ENCODE peak calls at places on chromosomes 5 and 9, in seven cellular contexts. O is H1, H is SK-N-SH, V is K562, U is HCT116, E is HepG2, T is GM12878. K is an unnamed sample.
A peak's percentile ranks its signal among the peaks of the same experiment; 100 is the strongest.

GRCh38 chr5:157546456-157547100 is 29.0 kb downstream of the ADAM19 start:
- DNase-seq in V (no peak), U (no peak), H (no peak), E (no peak), T (no peak), O (no peak), K (no peak)

GRCh38 chr5:57700072-57700471 is 217.5 kb upstream of the ACTBL2 start:
- DNase-seq in O (no peak), V (no peak), E (no peak), H (no peak), U (no peak), T (no peak), K (no peak)

GRCh38 chr5:135034963-135035677 is 1.1 kb upstream of the PITX1 start:
- DNase-seq in O (no peak), T (no peak), V (peak; percentile 21), H (no peak), E (no peak), U (no peak), K (peak; percentile 51)

GRCh38 chr5:148209151-148209550 is 6.3 kb downstream of the SPINK6 start:
- DNase-seq in U (no peak), O (no peak), E (peak; percentile 1), V (no peak), T (no peak), H (no peak), K (no peak)

GRCh38 chr5:5198111-5198510 is 58.0 kb downstream of the ADAMTS16 start:
- DNase-seq in T (no peak), E (no peak), O (no peak), H (no peak), V (no peak), U (no peak), K (no peak)

GRCh38 chr9:98998441-98999151 is 54.9 kb downstream of the COL15A1 start:
- DNase-seq in U (peak; percentile 54), V (peak; percentile 85), T (no peak), O (peak; percentile 97), E (peak; percentile 20), H (peak; percentile 87), K (peak; percentile 59)

GRCh38 chr5:179797741-179798140 is 4.0 kb downstream of the LTC4S start:
- DNase-seq in T (no peak), V (no peak), H (no peak), E (no peak), U (no peak), O (no peak), K (no peak)

GRCh38 chr5:39461007-39461682 is 36.4 kb upstream of the DAB2 start:
- DNase-seq in V (no peak), E (no peak), O (no peak), T (peak; percentile 9), U (no peak), H (no peak), K (no peak)

GRCh38 chr9:136551401-136552116 is 5.7 kb upstream of the NOTCH1 start:
- DNase-seq in H (no peak), T (no peak), V (peak; percentile 55), E (no peak), U (no peak), O (peak; percentile 74), K (peak; percentile 81)

GRCh38 chr9:4691794-4692193 is 12.4 kb downstream of the CDC37L1 start:
- DNase-seq in E (no peak), H (no peak), V (no peak), O (no peak), U (no peak), T (no peak), K (no peak)

GRCh38 chr5:145990077-145990653 is 53.8 kb downstream of the SH3RF2 start:
- DNase-seq in U (no peak), H (no peak), E (no peak), T (no peak), O (no peak), V (no peak), K (no peak)

GRCh38 chr9:100216178-100216787 is 117.2 kb downstream of the INVS start:
- DNase-seq in O (peak; percentile 87), V (peak; percentile 84), T (peak; percentile 40), U (peak; percentile 28), H (peak; percentile 27), E (peak; percentile 16), K (peak; percentile 52)
- TF ChIP-seq JUND in O (no peak), V (no peak), T (no peak), U (no peak), H (no peak), E (no peak), K (no peak)

DNA sequence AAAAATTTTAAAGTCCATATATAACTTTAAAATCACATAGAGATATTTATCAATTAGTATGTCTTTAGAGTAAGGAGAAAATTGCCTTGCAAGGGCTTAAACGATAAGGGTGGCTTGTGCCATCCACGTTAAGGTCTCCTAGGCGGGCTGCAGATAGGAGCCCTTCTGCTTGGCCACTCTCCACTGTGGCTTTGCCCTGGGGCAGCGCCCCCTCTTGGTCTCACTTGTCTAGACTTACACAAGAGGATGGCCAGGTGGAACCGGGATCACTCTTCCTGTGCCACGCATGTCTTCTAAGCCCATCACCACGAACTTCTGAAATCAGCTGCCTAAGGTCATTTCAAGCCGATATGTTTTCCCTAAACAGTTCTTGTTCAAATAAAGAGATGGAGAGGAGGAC is 2.9 kb downstream of the FPGS start:
- DNase-seq in V (peak; percentile 66), E (peak; percentile 51), H (peak; percentile 62), U (peak; percentile 47), O (peak; percentile 87), T (no peak), K (no peak)
- TF ChIP-seq JUND in V (no peak), E (no peak), H (no peak), U (no peak), O (no peak), T (no peak), K (no peak)

GRCh38 chr9:6413365-6414263 is 615 bp downstream of the UHRF2 start:
- DNase-seq in H (peak; percentile 77), O (peak; percentile 67), T (no peak), U (no peak), V (peak; percentile 26), E (no peak), K (no peak)
- TF ChIP-seq JUND in H (no peak), O (no peak), T (no peak), U (no peak), V (no peak), E (no peak), K (no peak)

DNA sequence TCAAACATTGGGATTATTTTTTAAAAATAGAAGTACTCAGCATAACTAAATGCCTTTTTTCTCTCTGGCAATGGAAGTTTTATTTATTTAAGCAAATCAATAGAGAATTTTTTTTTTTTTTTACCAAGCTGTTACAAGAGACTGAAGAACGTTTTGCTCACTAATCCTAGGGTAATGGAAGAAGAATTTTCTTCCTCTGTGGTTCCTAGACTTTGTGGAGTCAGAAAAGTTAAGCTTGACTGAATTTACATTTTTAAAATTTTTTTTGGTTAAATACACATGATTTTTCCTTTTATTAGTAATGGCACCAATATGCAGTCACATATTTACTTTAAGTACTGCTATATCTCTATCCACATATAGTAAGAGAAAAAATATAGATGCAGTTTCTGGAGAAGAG is 189.8 kb downstream of the PCSK1 start:
- DNase-seq in V (no peak), E (no peak), H (no peak), U (no peak), T (no peak), O (no peak), K (no peak)
- TF ChIP-seq JUND in V (no peak), E (no peak), H (no peak), U (no peak), T (no peak), O (no peak), K (no peak)

GRCh38 chr5:73997936-73998335 is 371.9 kb downstream of the ARHGEF28 start:
- DNase-seq in E (no peak), V (no peak), O (no peak), U (no peak), T (no peak), H (no peak), K (no peak)

GRCh38 chr5:73996181-73996770 is 370.3 kb downstream of the ARHGEF28 start:
- DNase-seq in H (no peak), V (no peak), E (no peak), U (no peak), T (no peak), O (no peak), K (no peak)

GRCh38 chr5:73999306-73999705 is 373.3 kb downstream of the ARHGEF28 start:
- DNase-seq in E (no peak), O (no peak), H (no peak), V (no peak), U (no peak), T (no peak), K (no peak)

GRCh38 chr5:73998496-73998895 is 372.5 kb downstream of the ARHGEF28 start:
- DNase-seq in T (no peak), H (no peak), O (no peak), E (peak; percentile 30), U (no peak), V (no peak), K (no peak)

GRCh38 chr5:73994963-73995362 is 369.0 kb downstream of the ARHGEF28 start:
- DNase-seq in E (no peak), O (no peak), V (no peak), H (no peak), T (no peak), U (no peak), K (no peak)
- TF ChIP-seq JUND in E (no peak), O (no peak), V (no peak), H (no peak), T (no peak), U (no peak), K (no peak)

DNA sequence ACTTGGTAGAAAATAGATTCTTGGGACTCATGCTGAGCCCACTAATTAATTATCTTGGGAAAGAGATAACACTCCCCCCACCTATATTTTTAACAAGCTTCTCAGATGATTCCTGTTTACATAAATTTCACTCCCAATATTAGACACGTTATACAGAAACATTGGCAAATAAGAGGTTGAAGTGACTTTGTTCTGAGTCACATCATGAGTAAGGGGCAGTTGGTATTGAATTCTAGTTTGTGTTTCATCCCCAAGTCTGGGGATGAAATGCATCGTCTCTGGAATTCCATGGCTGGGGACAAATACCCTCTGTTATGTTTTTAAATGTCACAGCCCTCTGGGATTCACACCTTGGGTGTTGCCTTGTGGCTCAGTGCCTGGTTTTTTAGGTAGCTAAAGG is 41.0 kb downstream of the BASP1 start:
- DNase-seq in U (no peak), T (no peak), E (no peak), H (no peak), V (no peak), O (no peak), K (no peak)
- TF ChIP-seq JUND in U (no peak), T (no peak), E (no peak), H (peak; percentile 50), V (no peak), O (no peak), K (no peak)

GRCh38 chr9:6079386-6079785 is 64.0 kb upstream of the RANBP6 start:
- DNase-seq in U (no peak), O (no peak), V (peak; percentile 38), E (no peak), T (no peak), H (no peak), K (no peak)

GRCh38 chr9:6078382-6079105 is 63.1 kb upstream of the RANBP6 start:
- DNase-seq in U (no peak), T (no peak), O (no peak), E (no peak), V (peak; percentile 27), H (no peak), K (no peak)

GRCh38 chr9:6076856-6077255 is 61.4 kb upstream of the RANBP6 start:
- DNase-seq in H (no peak), E (no peak), O (no peak), V (no peak), T (no peak), U (no peak), K (no peak)

GRCh38 chr9:6086006-6086655 is 70.7 kb upstream of the RANBP6 start:
- DNase-seq in E (no peak), O (no peak), V (no peak), H (no peak), T (no peak), U (no peak), K (no peak)

GRCh38 chr9:6080154-6080716 is 64.8 kb upstream of the RANBP6 start:
- DNase-seq in O (peak; percentile 92), H (peak; percentile 75), T (peak; percentile 48), U (peak; percentile 99), E (peak; percentile 83), V (peak; percentile 88), K (peak; percentile 95)
- TF ChIP-seq JUND in O (peak; percentile 72), H (no peak), T (no peak), U (no peak), E (no peak), V (peak; percentile 35), K (no peak)